ENCODE peak calls at places on chromosomes 16 and 17, in nine cellular contexts. S is right lobe of liver, L is AG04450, X is fibroblast of pulmonary artery, N is amniotic epithelial cell, K is LoVo, D is left cardiac atrium, C is BJ, U is cardiac muscle cell. O is an unnamed sample.

GRCh38 chr17:40293363-40293762 is 5.7 kb downstream of the CDC6 start:
- DNase-seq in D (no peak), N (peak; percentile 65), C (no peak), L (no peak), K (no peak), S (no peak), U (no peak), X (peak; percentile 70), O (no peak)

GRCh38 chr17:82297804-82298537 is 19.4 kb downstream of the CD7 start:
- DNase-seq in U (no peak), N (peak; percentile 94), S (peak; percentile 88), L (peak; percentile 74), K (peak; percentile 87), D (peak; percentile 92), X (peak; percentile 97), C (peak; percentile 71), O (peak; percentile 97)

GRCh38 chr16:61836804-61837398 is 199.3 kb downstream of the CDH8 start:
- DNase-seq in N (peak; percentile 10), D (no peak), S (no peak), C (no peak), L (no peak), X (peak; percentile 14), K (no peak), U (peak; percentile 15), O (no peak)

GRCh38 chr16:77306050-77306616 is 106.9 kb downstream of the SYCE1L start:
- DNase-seq in X (no peak), S (no peak), N (peak; percentile 39), D (no peak), C (no peak), K (peak; percentile 16), L (no peak), U (no peak), O (no peak)

GRCh38 chr16:85171809-85172464 is 59.7 kb upstream of the CIBAR2 start:
- DNase-seq in U (no peak), N (peak; percentile 41), L (no peak), K (no peak), C (no peak), D (peak; percentile 68), S (peak; percentile 55), X (peak; percentile 25), O (peak; percentile 65)

GRCh38 chr16:87784812-87785211 is 19.0 kb upstream of the KLHDC4 start:
- DNase-seq in D (no peak), K (no peak), S (no peak), N (peak; percentile 64), U (no peak), C (no peak), L (no peak), X (peak; percentile 42), O (no peak)

GRCh38 chr17:79396696-79397095 is 214.2 kb downstream of the RBFOX3 start:
- DNase-seq in N (no peak), C (no peak), K (no peak), D (no peak), L (no peak), S (no peak), X (no peak), U (no peak), O (no peak)

GRCh38 chr17:81577278-81578000 is 25.3 kb upstream of the FAAP100 start:
- DNase-seq in X (peak; percentile 42), L (no peak), N (peak; percentile 67), C (no peak), S (no peak), D (no peak), U (no peak), K (no peak), O (peak; percentile 37)

GRCh38 chr17:57357830-57358426 is 101.6 kb downstream of the MSI2 start:
- DNase-seq in U (no peak), S (no peak), N (no peak), X (no peak), K (no peak), C (no peak), L (no peak), D (no peak), O (no peak)

GRCh38 chr17:1829189-1829578 is 518 bp downstream of the SMYD4 start:
- DNase-seq in C (no peak), L (no peak), D (peak; percentile 25), X (peak; percentile 14), N (no peak), K (no peak), S (no peak), U (no peak), O (no peak)

GRCh38 chr17:39679521-39680192 is 8.2 kb downstream of the PGAP3 start:
- DNase-seq in L (no peak), C (no peak), K (no peak), N (no peak), D (no peak), X (no peak), S (peak; percentile 49), U (no peak), O (peak; percentile 52)

GRCh38 chr16:81707411-81708321 is 71.4 kb upstream of the PLCG2 start:
- DNase-seq in L (no peak), C (no peak), X (peak; percentile 39), S (peak; percentile 73), U (no peak), N (peak; percentile 59), D (no peak), K (peak; percentile 3), O (peak; percentile 63)

O was measured in kidney.